ENCODE peak calls at places on chromosome X, in six cellular contexts. O is brain microvascular endothelial cell, L is endodermal cell, A is cardiac muscle cell, S is PC-3, H is uterus. Q is an unnamed sample. For H3K27me3, the result is how much of the 10 kb centered on the place peaks cover.

GRCh38 chrX:1026263-1027015 is 186.0 kb downstream of the CRLF2 start:
- DNase-seq in O (no peak), H (no peak), S (no peak), L (no peak), A (no peak), Q (no peak)

GRCh38 chrX:15616531-15616930 is 15.8 kb upstream of the ACE2 start:
- DNase-seq in H (no peak), S (no peak), L (no peak), A (peak), O (no peak), Q (no peak)

GRCh38 chrX:134688839-134689238 is 30.6 kb upstream of the PLAC1 start:
- DNase-seq in S (peak), L (no peak), H (no peak), A (no peak), O (peak), Q (no peak)

GRCh38 chrX:134368140-134368539 is 91.8 kb upstream of the HPRT1 start:
- DNase-seq in L (no peak), O (no peak), H (no peak), S (no peak), A (no peak), Q (no peak)

GRCh38 chrX:10071451-10072163 is 85.2 kb upstream of the CLCN4 start:
- DNase-seq in O (no peak), L (no peak), H (no peak), A (no peak), S (no peak), Q (no peak)

GRCh38 chrX:4175221-4175620 is 461.8 kb upstream of the PRKX start:
- DNase-seq in L (no peak), A (no peak), S (no peak), O (no peak), H (no peak), Q (no peak)

GRCh38 chrX:30982467-30982866 is 89.4 kb downstream of the FTHL17 start:
- DNase-seq in H (no peak), S (no peak), O (no peak), L (no peak), A (no peak), Q (no peak)

GRCh38 chrX:118347131-118347530 is 1.2 kb downstream of the WDR44 start:
- DNase-seq in O (peak), H (no peak), S (peak), L (no peak), A (peak), Q (no peak)

GRCh38 chrX:118536687-118537461 is 41.3 kb downstream of the DOCK11 start:
- DNase-seq in S (peak), H (no peak), L (peak), O (peak), A (peak), Q (no peak)

GRCh38 chrX:45584717-45585116 is 384.0 kb upstream of the DIPK2B start:
- DNase-seq in S (peak), L (no peak), O (no peak), H (no peak), A (no peak), Q (no peak)

GRCh38 chrX:102345916-102346315 is 93.9 kb downstream of the NXF2B start:
- DNase-seq in L (peak), A (peak), S (peak), H (peak), O (peak), Q (no peak)

GRCh38 chrX:78687586-78687985 is 28.5 kb upstream of the RTL3 start:
- DNase-seq in L (no peak), S (no peak), O (no peak), A (no peak), H (no peak), Q (no peak)

GRCh38 chrX:44157858-44158257 is 184.7 kb upstream of the NDP start:
- DNase-seq in H (peak), S (no peak), L (no peak), O (no peak), A (no peak), Q (no peak)

DNA sequence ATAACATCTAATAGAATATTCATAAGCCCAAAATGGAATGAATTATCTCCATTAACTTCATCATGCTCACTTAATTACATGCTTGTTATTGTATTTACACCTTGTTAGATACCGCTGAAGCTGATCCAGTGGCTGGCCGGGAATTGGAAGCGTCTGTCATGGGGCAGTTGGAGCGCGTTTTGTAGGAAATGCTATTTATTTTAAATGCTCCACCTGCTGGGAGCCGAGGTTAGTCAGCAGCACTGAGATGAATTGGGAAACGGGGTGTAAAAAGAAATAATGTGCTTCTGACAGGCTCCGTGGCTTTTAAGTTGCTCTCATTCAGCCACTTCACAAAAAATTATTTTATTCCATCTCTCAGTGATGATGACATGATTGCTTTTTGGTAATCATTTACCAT is 25.2 kb downstream of the ARX start:
- DNase-seq in L (peak), A (no peak), O (no peak), S (no peak), H (no peak), Q (no peak)
- H3K27me3 ChIP-seq in L (under half), A (under half), O (under half), S (under half), H (under half), Q (under half)

GRCh38 chrX:101057095-101057714 is 5.3 kb upstream of the TRMT2B start:
- DNase-seq in S (peak), H (no peak), O (peak), L (no peak), A (peak), Q (no peak)
- H3K27ac ChIP-seq in S (peak), H (no peak), O (peak), L (no peak), A (no peak), Q (no peak)

DNA sequence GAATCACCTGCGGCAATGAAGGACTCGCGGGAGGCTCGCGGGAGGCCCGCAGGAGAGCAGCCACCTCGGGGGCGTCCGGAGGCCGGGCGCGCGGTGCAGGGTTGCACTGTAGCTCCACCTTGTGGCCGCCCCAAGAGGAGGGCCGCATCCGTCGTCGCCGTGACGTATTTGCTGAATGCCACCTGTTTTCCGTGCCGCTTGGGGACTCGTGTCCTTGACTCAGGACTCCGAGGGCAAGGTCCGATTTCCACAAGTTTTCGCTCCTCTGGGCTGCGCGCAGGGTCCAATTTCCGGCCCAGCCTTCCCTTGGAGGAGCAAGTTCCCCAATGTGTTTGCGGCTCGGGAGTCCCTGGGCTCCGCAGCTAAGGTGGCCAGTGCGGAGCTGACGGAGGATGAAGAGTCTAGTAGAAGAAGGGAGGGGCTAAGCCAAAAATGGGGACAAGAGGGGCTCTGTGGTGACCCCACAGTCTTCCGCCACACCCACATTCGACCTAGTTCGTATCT is 10.7 kb upstream of the DLG3 start:
- DNase-seq in A (peak), S (peak), O (no peak), L (peak), H (peak), Q (no peak)
- TF ChIP-seq CTCF in A (peak), S (peak), O (peak), L (peak), H (peak), Q (peak)

DNA sequence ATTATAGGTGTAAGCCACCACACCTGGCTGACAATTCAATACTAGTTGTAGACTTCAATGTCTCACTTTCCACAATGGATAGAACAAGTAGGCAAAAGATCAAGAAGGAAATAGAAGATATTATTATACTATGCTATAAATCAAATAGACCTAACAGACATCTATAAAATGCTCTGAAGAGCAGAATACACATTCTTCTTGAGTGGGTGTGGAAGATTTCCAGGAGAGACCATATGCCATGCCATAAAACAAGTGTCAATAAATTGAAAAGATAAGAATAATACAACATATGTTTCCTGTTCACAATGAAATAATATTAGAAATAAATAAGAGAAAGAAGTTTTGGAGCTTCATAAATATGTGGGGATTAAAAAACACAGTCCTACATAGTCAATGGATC is 179.3 kb upstream of the AMOT start:
- DNase-seq in O (no peak), S (no peak), L (no peak), A (no peak), H (no peak), Q (no peak)
- H3K27me3 ChIP-seq in O (under half), S (under half), L (under half), A (under half), H (under half), Q (under half)

DNA sequence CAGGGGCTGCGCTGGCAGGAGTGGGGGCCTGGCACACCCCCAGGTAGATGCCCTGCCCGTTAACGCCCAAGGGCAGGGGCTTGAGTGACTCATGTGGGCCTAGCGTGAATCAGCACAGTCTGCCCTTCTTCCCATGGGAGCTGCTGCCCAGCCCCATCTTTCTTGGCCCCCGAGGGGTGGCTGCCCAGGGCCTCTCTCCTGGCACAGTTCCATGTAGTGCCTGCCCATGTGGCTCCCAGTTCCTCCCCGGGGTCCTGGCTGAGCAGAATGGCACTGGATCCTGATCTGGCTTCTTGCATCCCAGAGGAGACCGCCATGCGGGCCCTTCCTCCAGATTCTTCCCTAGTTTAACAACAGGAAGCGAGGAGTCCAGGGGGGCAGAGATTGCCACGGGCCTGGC is 2.1 kb upstream of the AVPR2 start:
- DNase-seq in O (no peak), S (peak), A (no peak), L (peak), H (no peak), Q (no peak)
- H3K27ac ChIP-seq in O (no peak), S (no peak), A (no peak), L (no peak), H (no peak), Q (no peak)

GRCh38 chrX:106037835-106038473 is 573 bp downstream of the SERPINA7 start:
- DNase-seq in H (no peak), A (no peak), O (no peak), S (no peak), L (no peak), Q (no peak)

GRCh38 chrX:106036716-106037115 is 1.8 kb downstream of the SERPINA7 start:
- DNase-seq in L (no peak), O (no peak), A (no peak), S (no peak), H (no peak), Q (no peak)

GRCh38 chrX:106042296-106042695 is 3.8 kb upstream of the SERPINA7 start:
- DNase-seq in H (no peak), O (no peak), L (no peak), A (no peak), S (peak), Q (no peak)

GRCh38 chrX:106038625-106039024 is at the start of gene SERPINA7:
- DNase-seq in A (no peak), S (no peak), O (no peak), L (no peak), H (no peak), Q (no peak)

GRCh38 chrX:106039920-106040319 is 1.4 kb upstream of the SERPINA7 start:
- DNase-seq in S (peak), H (no peak), A (peak), L (peak), O (peak), Q (no peak)
- TF ChIP-seq CTCF in S (peak), H (no peak), A (peak), L (peak), O (peak), Q (peak)

GRCh38 chrX:65894138-65894537 is 145.7 kb downstream of the VSIG4 start:
- DNase-seq in L (no peak), A (no peak), O (no peak), H (no peak), S (no peak), Q (no peak)
- H3K27me3 ChIP-seq in L (under half), A (under half), O (under half), H (under half), S (under half), Q (under half)

DNA sequence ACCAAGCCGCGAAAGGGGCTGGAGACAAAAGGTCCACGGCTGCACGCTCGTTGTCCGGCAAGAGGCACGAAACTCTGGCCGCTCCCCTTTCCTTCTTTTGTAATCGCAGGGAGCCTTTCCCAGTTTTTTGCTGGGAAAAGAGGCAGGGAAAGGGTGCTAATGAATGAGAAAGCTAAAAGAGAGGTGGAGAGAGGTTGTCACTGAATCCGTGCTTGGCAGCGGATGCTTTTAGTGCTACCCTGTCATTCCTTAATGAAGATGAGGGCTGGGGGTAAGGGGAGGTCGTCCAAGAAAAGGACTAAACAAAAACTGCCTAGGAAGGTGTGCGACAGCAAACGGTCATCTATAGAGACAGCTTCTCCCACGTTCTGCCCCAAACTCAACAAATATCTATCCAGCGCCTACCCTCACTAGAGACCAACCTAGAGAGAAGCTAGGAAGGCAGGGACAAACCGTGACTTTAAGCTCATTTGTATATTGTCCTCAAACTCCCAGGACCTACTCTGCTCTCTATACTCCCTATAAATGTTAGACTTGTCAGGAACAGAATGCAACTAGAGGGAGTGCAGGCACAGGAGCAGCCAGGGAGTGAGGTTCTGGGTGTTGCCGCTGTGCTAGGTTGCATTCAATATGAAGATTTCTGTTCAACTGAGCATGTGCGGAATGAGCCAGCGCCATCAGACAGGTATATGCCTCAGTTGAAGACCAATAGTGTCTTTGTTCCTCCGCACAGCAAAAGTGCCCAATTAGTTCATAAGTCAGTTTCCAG is 755 bp upstream of the CASK start:
- DNase-seq in H (no peak), L (peak), A (peak), O (peak), S (peak), Q (no peak)
- H3K27ac ChIP-seq in H (peak), L (peak), A (peak), O (peak), S (peak), Q (no peak)

GRCh38 chrX:128800138-128800537 is 723.2 kb downstream of the SMARCA1 start:
- DNase-seq in A (no peak), H (no peak), S (no peak), O (no peak), L (no peak), Q (no peak)
- TF ChIP-seq CTCF in A (no peak), H (no peak), S (peak), O (no peak), L (peak), Q (no peak)

Q was measured in AG04450.